ENCODE peak calls at places on chromosomes 4 and X, in six cellular contexts. L, H, Z, U, S and E are unnamed samples.

GRCh38 chrX:23784487-23785301 is 1.7 kb downstream of the SAT1 start:
- DNase-seq in L (peak), H (peak), Z (no peak), U (no peak), S (peak), E (no peak)

GRCh38 chr4:150722908-150723362 is 141.0 kb downstream of the MAB21L2 start:
- DNase-seq in L (peak), H (peak), Z (peak), U (no peak), S (peak), E (no peak)

GRCh38 chr4:72553540-72553939 is 15.5 kb downstream of the ADAMTS3 start:
- DNase-seq in L (no peak), H (no peak), Z (no peak), U (no peak), S (no peak), E (no peak)

GRCh38 chr4:36325499-36325898 is 44.1 kb downstream of the DTHD1 start:
- DNase-seq in L (no peak), H (no peak), Z (no peak), U (no peak), S (no peak), E (peak)

GRCh38 chr4:6802050-6802449 is 19.5 kb downstream of the KIAA0232 start:
- DNase-seq in L (peak), H (no peak), Z (no peak), U (no peak), S (no peak), E (no peak)

GRCh38 chr4:83704786-83705185 is 168.9 kb downstream of the GPAT3 start:
- DNase-seq in L (no peak), H (no peak), Z (no peak), U (no peak), S (no peak), E (no peak)

GRCh38 chrX:71367396-71367795 is 1.2 kb downstream of the TAF1 start:
- DNase-seq in L (no peak), H (peak), Z (no peak), U (no peak), S (no peak), E (no peak)

GRCh38 chr4:3369781-3370660 is 71.7 kb upstream of the HGFAC start:
- DNase-seq in L (peak), H (peak), Z (peak), U (no peak), S (peak), E (peak)

GRCh38 chrX:37454537-37455285 is 105.5 kb downstream of the PRRG1 start:
- DNase-seq in L (peak), H (peak), Z (no peak), U (peak), S (no peak), E (no peak)

GRCh38 chrX:45788315-45788714 is 587.6 kb upstream of the DIPK2B start:
- DNase-seq in L (no peak), H (no peak), Z (no peak), U (no peak), S (no peak), E (no peak)

GRCh38 chrX:46547857-46548256 is 2.6 kb upstream of the ZNF674 start:
- DNase-seq in L (peak), H (peak), Z (no peak), U (peak), S (peak), E (no peak)

GRCh38 chr4:14787894-14788293 is 214.4 kb upstream of the CPEB2 start:
- DNase-seq in L (peak), H (peak), Z (no peak), U (no peak), S (peak), E (peak)

GRCh38 chr4:8913121-8913857 is 41.6 kb upstream of the HMX1 start:
- DNase-seq in L (no peak), H (peak), Z (no peak), U (no peak), S (no peak), E (no peak)

GRCh38 chrX:134836497-134836968 is 154.3 kb upstream of the SMIM10 start:
- DNase-seq in L (peak), H (peak), Z (no peak), U (peak), S (peak), E (no peak)

GRCh38 chr4:146640021-146640425 is 1.3 kb downstream of the POU4F2 start:
- DNase-seq in L (no peak), H (no peak), Z (no peak), U (no peak), S (no peak), E (no peak)

GRCh38 chr4:146639414-146639814 is 721 bp downstream of the POU4F2 start:
- DNase-seq in L (no peak), H (no peak), Z (no peak), U (no peak), S (no peak), E (no peak)

GRCh38 chr4:146638801-146639351 is at the start of gene POU4F2:
- DNase-seq in L (no peak), H (peak), Z (peak), U (no peak), S (no peak), E (no peak)

GRCh38 chr4:146641762-146642161 is 3.1 kb downstream of the POU4F2 start:
- DNase-seq in L (no peak), H (no peak), Z (no peak), U (no peak), S (no peak), E (no peak)

GRCh38 chr4:146640459-146641061 is 1.9 kb downstream of the POU4F2 start:
- DNase-seq in L (no peak), H (peak), Z (peak), U (no peak), S (no peak), E (no peak)
- TF ChIP-seq EZH2 in L (no peak), H (peak), Z (peak), U (no peak), S (peak), E (no peak)

GRCh38 chr4:117949621-117950020 is 84.7 kb upstream of the NDST3 start:
- DNase-seq in L (no peak), H (no peak), Z (no peak), U (no peak), S (no peak), E (no peak)
- TF ChIP-seq EZH2 in L (no peak), H (no peak), Z (no peak), U (no peak), S (no peak), E (no peak)

DNA sequence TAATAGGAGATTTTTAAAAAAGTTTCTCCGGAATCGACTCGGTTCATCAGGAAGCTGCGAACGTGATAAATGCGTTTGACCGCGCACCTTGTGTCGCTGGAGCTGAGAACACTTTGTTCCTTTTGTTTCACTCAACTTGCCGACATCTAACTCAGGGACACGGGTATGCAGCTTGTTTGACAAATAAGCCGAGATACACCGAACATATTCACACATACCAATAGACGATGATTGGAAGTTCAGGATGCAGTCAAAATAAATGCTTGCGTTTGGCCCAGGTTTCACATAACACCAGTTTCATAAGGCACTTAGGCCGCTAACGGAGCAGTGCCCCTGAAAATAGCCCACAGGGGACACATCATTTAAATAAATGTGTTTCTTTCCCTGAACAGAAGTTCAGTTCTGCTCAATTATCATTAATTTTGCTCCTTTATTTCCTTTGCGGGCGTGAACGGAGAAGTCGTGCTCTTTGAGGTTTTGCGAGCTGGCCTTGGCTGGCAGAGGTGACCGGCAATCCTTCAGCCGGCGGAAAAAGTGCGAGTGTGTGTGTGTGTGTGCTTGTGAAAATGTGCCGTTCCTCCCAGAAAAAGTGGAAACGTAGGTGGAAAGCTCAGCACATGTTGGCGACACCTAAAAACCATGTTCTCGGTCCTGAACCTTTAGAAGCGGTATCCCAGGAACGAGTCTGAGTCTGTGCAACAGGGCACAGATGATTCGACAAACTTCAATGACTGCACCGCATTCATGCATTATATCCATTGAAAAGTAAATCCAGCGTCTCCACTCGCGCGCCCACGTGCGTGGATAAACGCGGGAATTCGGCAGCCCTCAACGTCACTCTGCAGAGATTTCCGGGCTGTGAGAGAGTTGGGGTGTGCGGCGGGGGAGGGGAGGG is 680 bp upstream of the SHISA3 start:
- DNase-seq in L (peak), H (peak), Z (peak), U (no peak), S (no peak), E (no peak)
- TF ChIP-seq EZH2 in L (no peak), H (no peak), Z (peak), U (no peak), S (peak), E (no peak)

GRCh38 chrX:110008001-110008635 is 5.2 kb downstream of the TMEM164 start:
- DNase-seq in L (no peak), H (no peak), Z (no peak), U (no peak), S (no peak), E (no peak)

GRCh38 chrX:110015027-110015426 is 12.1 kb downstream of the TMEM164 start:
- DNase-seq in L (no peak), H (no peak), Z (no peak), U (no peak), S (peak), E (no peak)

GRCh38 chrX:110013968-110014367 is 11.1 kb downstream of the TMEM164 start:
- DNase-seq in L (no peak), H (no peak), Z (no peak), U (no peak), S (no peak), E (no peak)

GRCh38 chrX:110015915-110016314 is 13.0 kb downstream of the TMEM164 start:
- DNase-seq in L (no peak), H (no peak), Z (no peak), U (no peak), S (no peak), E (no peak)

GRCh38 chrX:110012818-110013484 is 10.0 kb downstream of the TMEM164 start:
- DNase-seq in L (peak), H (no peak), Z (no peak), U (peak), S (no peak), E (no peak)
- TF ChIP-seq EZH2 in L (no peak), H (no peak), Z (no peak), U (no peak), S (no peak), E (no peak)

GRCh38 chr4:824461-825062 is 1.4 kb downstream of the CPLX1 start:
- DNase-seq in L (no peak), H (no peak), Z (peak), U (no peak), S (no peak), E (no peak)
- TF ChIP-seq EZH2 in L (no peak), H (no peak), Z (no peak), U (no peak), S (peak), E (no peak)